ENCODE peak calls at places on chromosomes 11 and 22, in four cellular contexts. R is lower leg skin, A is GM12891, L is sigmoid colon. N is an unnamed sample.

GRCh38 chr11:2862950-2863618 is 22.5 kb downstream of the CDKN1C start:
- DNase-seq in R (no peak), A (no peak), L (no peak), N (no peak)

GRCh38 chr22:29816539-29816938 is 21.5 kb downstream of the ASCC2 start:
- DNase-seq in R (no peak), A (no peak), L (no peak), N (no peak)

GRCh38 chr11:1113405-1114201 is 38.9 kb downstream of the MUC2 start:
- DNase-seq in R (no peak), A (no peak), L (peak; percentile 55), N (no peak)

GRCh38 chr11:132028380-132029240 is 658.2 kb downstream of the NTM start:
- DNase-seq in R (no peak), A (peak; percentile 8), L (no peak), N (peak; percentile 58)

GRCh38 chr11:13289081-13289480 is 11.5 kb downstream of the BMAL1 start:
- DNase-seq in R (no peak), A (no peak), L (no peak), N (no peak)

GRCh38 chr11:69959461-69959860 is 118.7 kb upstream of the ANO1 start:
- DNase-seq in R (no peak), A (no peak), L (no peak), N (no peak)

GRCh38 chr11:123292647-123293046 is 97.6 kb upstream of the CLMP start:
- DNase-seq in R (no peak), A (no peak), L (no peak), N (no peak)

GRCh38 chr11:10494636-10495463 is 39.8 kb downstream of the AMPD3 start:
- DNase-seq in R (peak; percentile 75), A (no peak), L (peak; percentile 29), N (no peak)

GRCh38 chr11:117281159-117281558 is 10.0 kb upstream of the BACE1-AS start:
- DNase-seq in R (peak; percentile 13), A (no peak), L (peak; percentile 39), N (no peak)

GRCh38 chr11:117281869-117282268 is 9.3 kb upstream of the BACE1-AS start:
- DNase-seq in R (no peak), A (no peak), L (no peak), N (no peak)

GRCh38 chr11:117282956-117283355 is 8.2 kb upstream of the BACE1-AS start:
- DNase-seq in R (no peak), A (no peak), L (peak; percentile 5), N (no peak)

GRCh38 chr11:117284053-117284452 is 7.1 kb upstream of the BACE1-AS start:
- DNase-seq in R (no peak), A (no peak), L (no peak), N (no peak)

DNA sequence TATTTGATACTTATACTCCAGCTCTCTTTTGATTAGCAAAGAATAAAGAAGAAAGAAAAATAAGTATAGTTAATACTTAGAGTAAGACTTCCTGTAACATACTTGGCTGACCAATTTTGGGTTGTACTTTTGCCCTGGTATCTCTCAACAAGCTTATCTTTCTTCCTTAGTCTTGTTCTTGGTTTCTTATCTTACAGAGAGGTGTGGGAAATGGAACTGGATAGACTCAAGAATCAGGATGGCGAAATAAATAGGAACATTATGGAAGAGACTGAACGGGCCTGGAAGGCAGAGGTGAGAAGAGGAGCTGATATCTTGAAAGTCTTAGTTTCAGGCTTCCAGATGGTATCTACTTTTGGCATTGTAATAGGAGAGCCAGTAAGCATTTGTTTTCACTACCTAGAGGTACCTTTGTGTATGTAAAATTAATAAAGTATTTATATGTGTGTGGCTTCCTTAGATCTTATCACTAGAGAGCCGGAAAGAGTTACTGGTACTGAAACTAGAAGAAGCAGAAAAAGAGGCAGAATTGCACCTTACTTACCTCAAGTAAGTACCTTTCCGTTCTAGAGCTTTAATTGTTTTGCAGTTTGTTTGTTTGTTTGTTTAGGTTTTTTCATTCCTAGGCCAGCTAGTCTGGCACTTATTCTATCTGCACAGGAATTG is 11.3 kb upstream of the BACE1-AS start:
- DNase-seq in R (no peak), A (no peak), L (peak; percentile 3), N (no peak)
- TF ChIP-seq POLR2A in R (no peak), A (no peak), L (no peak), N (no peak)

GRCh38 chr22:25160120-25160996 is 39.3 kb upstream of the CRYBB3 start:
- DNase-seq in R (no peak), A (no peak), L (peak; percentile 59), N (no peak)

GRCh38 chr22:25161017-25161915 is 38.4 kb upstream of the CRYBB3 start:
- DNase-seq in R (no peak), A (no peak), L (peak; percentile 52), N (no peak)

GRCh38 chr22:25162561-25162960 is 37.1 kb upstream of the CRYBB3 start:
- DNase-seq in R (no peak), A (no peak), L (no peak), N (no peak)

GRCh38 chr22:25159028-25159427 is 40.6 kb upstream of the CRYBB3 start:
- DNase-seq in R (no peak), A (no peak), L (no peak), N (no peak)

DNA sequence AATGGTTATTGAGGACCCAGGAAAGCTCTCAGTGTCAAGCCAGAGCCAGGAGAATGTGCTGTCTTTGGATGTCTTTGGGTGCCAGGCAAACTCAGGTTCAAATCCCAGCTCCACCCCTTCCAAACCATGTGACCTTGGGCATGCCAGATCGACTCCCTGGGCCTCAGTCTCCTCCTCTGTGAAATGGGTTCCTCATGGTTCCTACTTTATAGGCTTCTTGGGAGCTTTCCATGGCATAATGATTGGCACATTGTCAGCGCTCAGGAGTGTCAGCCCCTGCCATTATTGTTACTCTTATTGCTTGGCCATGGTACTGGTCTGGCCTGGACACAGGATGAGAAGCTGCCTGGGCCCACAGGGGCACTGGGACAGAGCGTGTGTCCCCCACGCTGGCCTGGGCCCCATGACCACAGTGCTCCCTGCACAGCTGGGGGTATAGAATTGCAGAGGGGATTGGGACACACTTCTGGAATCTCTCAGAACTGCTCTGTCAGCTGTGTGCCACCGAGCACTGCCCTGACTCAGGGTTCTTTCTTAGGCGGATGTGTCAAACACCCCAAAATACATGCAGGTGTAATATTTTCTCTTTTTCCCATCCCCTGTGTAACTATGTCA is 37.6 kb upstream of the CRYBB3 start:
- DNase-seq in R (no peak), A (no peak), L (peak; percentile 52), N (no peak)
- TF ChIP-seq POLR2A in R (no peak), A (no peak), L (no peak), N (no peak)

GRCh38 chr11:62067741-62068140 is 56.1 kb upstream of the INCENP start:
- DNase-seq in R (peak; percentile 63), A (no peak), L (no peak), N (no peak)

GRCh38 chr11:62057069-62057468 is 66.7 kb upstream of the INCENP start:
- DNase-seq in R (no peak), A (no peak), L (no peak), N (no peak)

GRCh38 chr11:62061356-62062222 is 62.2 kb upstream of the INCENP start:
- DNase-seq in R (no peak), A (no peak), L (peak; percentile 42), N (no peak)

GRCh38 chr11:62064221-62064620 is 59.6 kb upstream of the INCENP start:
- DNase-seq in R (peak; percentile 15), A (no peak), L (no peak), N (no peak)

GRCh38 chr11:62062223-62062861 is 61.5 kb upstream of the INCENP start:
- DNase-seq in R (no peak), A (no peak), L (peak; percentile 32), N (no peak)
- TF ChIP-seq POLR2A in R (no peak), A (no peak), L (no peak), N (no peak)

DNA sequence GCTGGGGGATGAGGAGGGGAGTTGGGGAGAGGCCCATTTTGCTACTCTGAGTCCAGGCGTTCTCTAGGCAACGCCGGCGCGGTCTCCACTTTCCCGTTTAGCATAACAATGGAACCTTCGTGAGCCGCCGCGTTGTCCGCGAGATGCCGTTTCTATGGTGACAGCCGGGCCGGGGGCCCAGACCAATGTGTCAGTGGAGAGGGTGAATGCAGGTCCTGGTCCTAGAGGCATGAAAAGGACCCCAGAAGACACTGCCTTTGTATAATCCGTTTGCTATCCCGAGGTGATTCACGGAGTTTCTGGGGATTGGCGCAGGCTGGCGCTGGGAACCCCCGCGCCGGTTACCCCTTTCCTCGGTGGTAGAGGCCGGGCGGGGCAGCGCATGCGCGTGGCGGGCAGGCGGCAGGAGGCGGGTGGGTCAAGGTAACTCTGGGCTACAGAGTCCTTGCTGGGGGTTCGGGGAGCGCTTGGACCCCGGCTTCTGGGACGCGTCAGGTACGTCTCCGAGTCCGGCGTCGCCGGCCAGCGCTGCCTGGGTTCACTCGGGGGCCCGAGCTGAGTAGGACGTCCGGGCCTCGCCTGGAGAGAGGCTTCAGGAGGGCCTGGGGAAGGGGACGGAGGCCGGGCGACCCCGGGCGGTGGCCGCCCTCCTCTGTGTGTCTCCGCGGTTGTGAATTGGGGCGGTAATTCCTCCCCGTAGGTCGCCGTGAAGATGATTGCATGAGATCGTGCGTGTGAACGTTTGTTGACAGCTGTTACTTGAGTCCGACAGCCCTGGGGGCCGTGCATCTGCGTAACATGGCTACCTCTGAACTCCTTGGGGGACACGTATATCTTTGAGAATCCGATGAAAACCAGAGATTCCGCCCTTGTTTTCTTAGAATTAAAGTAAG is at the start of the genes CBY1 and FAM227A:
- DNase-seq in R (peak; percentile 96), A (peak; percentile 95), L (peak; percentile 92), N (peak; percentile 90)
- TF ChIP-seq POLR2A in R (no peak), A (peak; percentile 49), L (peak; percentile 31), N (peak; percentile 77)

GRCh38 chr22:32877196-32877595 is 75.7 kb downstream of the TIMP3 start:
- DNase-seq in R (no peak), A (no peak), L (no peak), N (no peak)
- TF ChIP-seq POLR2A in R (no peak), A (no peak), L (no peak), N (no peak)

GRCh38 chr11:128627666-128628342 is 40.4 kb upstream of the ETS1 start:
- DNase-seq in R (no peak), A (no peak), L (no peak), N (no peak)

GRCh38 chr11:128629516-128630106 is 42.3 kb upstream of the ETS1 start:
- DNase-seq in R (no peak), A (no peak), L (no peak), N (no peak)

GRCh38 chr11:128626913-128627665 is 39.7 kb upstream of the ETS1 start:
- DNase-seq in R (no peak), A (no peak), L (no peak), N (no peak)

GRCh38 chr11:128628343-128628673 is 41.0 kb upstream of the ETS1 start:
- DNase-seq in R (no peak), A (no peak), L (no peak), N (no peak)

DNA sequence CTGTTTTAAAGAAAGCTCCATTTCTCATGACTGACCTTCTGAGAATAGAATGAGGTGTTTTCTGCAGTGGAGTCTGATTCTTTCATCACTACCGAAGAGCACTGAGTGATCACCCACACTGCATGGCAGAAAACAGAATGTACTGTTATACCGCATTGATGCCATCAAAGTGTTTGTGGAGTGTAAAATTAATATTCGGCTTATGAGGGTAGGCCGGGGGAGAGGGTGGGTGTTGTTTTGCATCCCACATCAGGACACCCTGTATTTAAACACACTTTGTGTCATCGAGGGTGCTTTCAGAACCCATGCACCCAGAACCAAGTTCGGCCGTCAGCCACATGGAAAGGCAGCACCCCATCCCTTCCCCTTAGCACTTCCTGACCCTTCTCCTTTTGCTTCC is 41.3 kb upstream of the ETS1 start:
- DNase-seq in R (no peak), A (no peak), L (no peak), N (no peak)
- TF ChIP-seq POLR2A in R (no peak), A (no peak), L (no peak), N (no peak)

GRCh38 chr22:27776410-27776958 is 25.1 kb downstream of the MN1 start:
- DNase-seq in R (no peak), A (no peak), L (no peak), N (no peak)
- TF ChIP-seq POLR2A in R (no peak), A (no peak), L (no peak), N (no peak)

GRCh38 chr22:48713266-48714205 is 1114.1 kb downstream of the BRD1 start:
- DNase-seq in R (no peak), A (no peak), L (peak; percentile 58), N (no peak)
- TF ChIP-seq POLR2A in R (no peak), A (no peak), L (no peak), N (no peak)